ENCODE peak calls at places on chromosomes 5 and 9, in five cellular contexts. U, L, T, M and N are unnamed samples.

GRCh38 chr5:178651046-178651810 is 24.4 kb upstream of the CLK4 start:
- DNase-seq in U (no peak), T (no peak), M (no peak), L (no peak), N (no peak)

GRCh38 chr5:179262126-179262920 is 82.9 kb downstream of the ADAMTS2 start:
- DNase-seq in M (peak; percentile 73), U (no peak), L (peak; percentile 22), T (peak; percentile 36), N (no peak)

GRCh38 chr9:19074836-19075235 is 25.6 kb downstream of the RRAGA start:
- DNase-seq in U (no peak), L (no peak), M (no peak), T (no peak), N (no peak)

GRCh38 chr9:119349548-119349947 is 19.7 kb downstream of the BRINP1 start:
- DNase-seq in M (no peak), T (no peak), L (peak; percentile 52), U (peak; percentile 75), N (no peak)

GRCh38 chr9:33167949-33168535 is 906 bp upstream of the B4GALT1 start:
- DNase-seq in M (no peak), L (no peak), U (no peak), T (peak; percentile 65), N (peak; percentile 40)

GRCh38 chr5:140239939-140240700 is 62.8 kb downstream of the PFDN1 start:
- DNase-seq in L (peak; percentile 87), T (peak; percentile 79), U (peak; percentile 82), M (peak; percentile 80), N (peak; percentile 48)

GRCh38 chr5:756865-757345 is 27.6 kb downstream of the ZDHHC11B start:
- DNase-seq in T (peak; percentile 68), M (no peak), L (no peak), U (no peak), N (no peak)

GRCh38 chr9:95032580-95033298 is 284.8 kb downstream of the FANCC start:
- DNase-seq in M (no peak), T (no peak), U (no peak), L (no peak), N (no peak)

GRCh38 chr5:172185096-172185461 is 2.9 kb downstream of the STK10 start:
- DNase-seq in T (peak; percentile 38), L (no peak), U (no peak), M (no peak), N (no peak)

GRCh38 chr5:67095346-67095871 is 101.2 kb downstream of the CD180 start:
- DNase-seq in U (peak; percentile 19), T (peak; percentile 75), L (no peak), M (no peak), N (no peak)

GRCh38 chr5:5678909-5679308 is 256.4 kb downstream of the ICE1 start:
- DNase-seq in U (no peak), M (no peak), L (no peak), T (no peak), N (no peak)

GRCh38 chr5:142740474-142740873 is 29.7 kb upstream of the ARHGAP26 start:
- DNase-seq in U (no peak), T (no peak), M (no peak), L (no peak), N (no peak)

GRCh38 chr9:84136119-84136868 is 155.7 kb downstream of the RMI1 start:
- DNase-seq in T (peak; percentile 55), L (no peak), M (no peak), U (no peak), N (no peak)

GRCh38 chr9:92501671-92502393 is 19.5 kb upstream of the ASPN start:
- DNase-seq in U (peak; percentile 52), M (no peak), L (no peak), T (peak; percentile 63), N (no peak)

GRCh38 chr9:76756273-76756650 is 8.0 kb upstream of the PCA3 start:
- DNase-seq in L (peak; percentile 59), T (peak; percentile 73), M (no peak), U (peak; percentile 73), N (no peak)

GRCh38 chr5:3489221-3489620 is 106.4 kb upstream of the IRX1 start:
- DNase-seq in T (no peak), L (no peak), M (no peak), U (peak; percentile 23), N (no peak)

GRCh38 chr9:73038613-73039012 is 85.8 kb upstream of the ALDH1A1 start:
- DNase-seq in L (peak; percentile 35), T (peak; percentile 54), U (no peak), M (no peak), N (no peak)

GRCh38 chr9:137878146-137878941 is 762 bp downstream of the CACNA1B start:
- DNase-seq in L (peak; percentile 87), M (no peak), T (no peak), U (peak; percentile 96), N (peak; percentile 14)

DNA sequence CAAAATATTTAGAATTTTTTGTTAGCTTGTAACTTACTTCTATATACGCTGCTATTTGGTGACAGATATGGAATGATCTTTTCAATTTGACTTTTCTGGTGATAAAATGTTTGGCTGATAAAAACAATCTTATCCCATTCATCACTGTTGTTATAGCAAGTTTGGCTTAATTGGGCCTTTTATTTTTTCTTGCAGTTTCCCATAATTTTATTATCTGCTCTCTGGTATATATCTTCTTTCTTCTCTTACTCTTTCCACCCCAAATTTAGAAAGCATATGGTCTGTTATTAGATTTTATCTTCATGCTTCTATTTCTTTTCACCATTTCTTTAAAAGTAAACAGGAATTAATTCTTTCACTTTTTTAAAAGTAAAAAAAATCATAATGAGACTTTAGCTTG is 474.4 kb downstream of the TLE1 start:
- DNase-seq in T (no peak), L (no peak), M (no peak), U (no peak), N (no peak)
- H3K27me3 ChIP-seq in T (no peaks in the 10 kb centered on the region), L (no peaks in the 10 kb centered on the region), M (no peaks in the 10 kb centered on the region), U (no peaks in the 10 kb centered on the region), N (no peaks in the 10 kb centered on the region)

GRCh38 chr9:136093331-136093986 is 1.6 kb downstream of the NACC2 start:
- DNase-seq in M (no peak), U (no peak), T (no peak), L (no peak), N (no peak)
- H3K27me3 ChIP-seq in M (peaks cover 24% of the 10 kb centered on the region), U (peaks cover 41% of the 10 kb centered on the region), T (no peaks in the 10 kb centered on the region), L (peaks cover 3% of the 10 kb centered on the region), N (no peaks in the 10 kb centered on the region)

GRCh38 chr5:181171782-181172181 is 24.4 kb downstream of the OR2V2 start:
- DNase-seq in T (no peak), L (no peak), U (no peak), M (no peak), N (no peak)
- H3K27me3 ChIP-seq in T (peaks cover 52% of the 10 kb centered on the region), L (peaks cover 10% of the 10 kb centered on the region), U (peaks cover 99% of the 10 kb centered on the region), M (peaks cover 87% of the 10 kb centered on the region), N (peaks cover 26% of the 10 kb centered on the region)

DNA sequence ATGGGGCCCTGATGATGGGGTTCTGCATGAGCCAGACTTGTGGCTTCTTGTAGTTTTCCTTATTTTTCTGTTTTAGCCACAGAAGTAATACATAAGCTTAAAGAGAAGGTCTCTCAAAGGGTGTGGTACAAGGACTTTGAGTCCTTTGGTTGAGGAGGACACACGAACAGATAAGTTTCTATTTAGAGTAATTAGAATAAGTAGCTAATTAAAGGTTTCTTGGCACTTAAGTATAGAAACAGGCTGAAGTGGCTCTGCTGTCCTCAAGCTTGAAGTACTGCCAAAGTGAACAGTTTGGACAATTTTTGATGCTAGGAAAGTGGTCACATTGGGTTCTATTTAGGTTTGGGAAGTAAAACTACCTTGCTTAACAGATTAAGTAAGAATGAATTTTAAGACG is 278.2 kb upstream of the MPDZ start:
- DNase-seq in L (no peak), T (no peak), U (no peak), M (no peak), N (no peak)
- H3K27me3 ChIP-seq in L (no peaks in the 10 kb centered on the region), T (no peaks in the 10 kb centered on the region), U (no peaks in the 10 kb centered on the region), M (no peaks in the 10 kb centered on the region), N (no peaks in the 10 kb centered on the region)

DNA sequence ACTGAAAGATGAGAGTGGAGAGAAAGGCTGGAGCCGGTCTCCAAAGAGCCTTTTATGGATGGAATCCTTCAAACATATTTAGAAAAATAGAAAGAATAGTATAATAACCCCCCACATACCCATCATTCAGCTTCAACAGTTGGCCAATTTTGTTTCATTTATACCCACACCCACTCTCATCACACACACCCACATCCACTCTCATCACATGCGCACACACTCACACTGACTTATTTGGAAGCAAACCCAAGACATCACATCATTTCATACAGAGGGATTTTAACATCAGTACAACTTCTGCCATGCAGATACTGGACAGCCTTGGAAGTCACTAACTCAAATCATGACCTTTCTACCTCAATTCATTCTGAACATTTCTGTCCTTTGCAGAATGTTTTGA is 72.8 kb upstream of the CPLX2 start:
- DNase-seq in M (no peak), L (no peak), U (no peak), T (no peak), N (no peak)
- H3K27me3 ChIP-seq in M (peaks cover 72% of the 10 kb centered on the region), L (peaks cover 7% of the 10 kb centered on the region), U (peaks cover 52% of the 10 kb centered on the region), T (peaks cover 11% of the 10 kb centered on the region), N (peaks cover 11% of the 10 kb centered on the region)

GRCh38 chr5:80033513-80033912 is 1.6 kb upstream of the THBS4 start:
- DNase-seq in U (no peak), L (no peak), T (no peak), M (no peak), N (no peak)
- H3K27me3 ChIP-seq in U (peaks cover 50% of the 10 kb centered on the region), L (peaks cover 16% of the 10 kb centered on the region), T (peaks cover 8% of the 10 kb centered on the region), M (peaks cover 54% of the 10 kb centered on the region), N (peaks cover 12% of the 10 kb centered on the region)

DNA sequence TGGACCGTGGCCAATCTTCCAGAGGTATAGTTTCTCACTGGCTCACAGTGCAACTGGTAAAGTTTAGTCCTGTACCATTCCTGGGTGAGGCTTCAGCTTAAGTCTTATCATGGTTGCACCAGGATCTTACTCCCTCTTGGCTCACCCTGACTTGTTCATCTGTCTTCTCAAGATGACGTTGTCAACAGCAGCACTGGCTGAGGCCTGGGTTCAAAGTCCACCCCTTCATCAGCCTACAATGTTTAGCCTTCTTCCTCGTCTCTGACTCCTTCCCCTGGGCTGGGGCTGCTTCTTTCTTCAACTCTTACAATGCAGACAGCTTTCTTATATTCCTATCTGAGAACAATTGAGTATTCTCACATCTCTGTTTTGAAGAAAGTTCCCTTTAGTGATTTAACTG is 311.1 kb upstream of the CLINT1 start:
- DNase-seq in U (no peak), M (no peak), L (no peak), T (peak; percentile 74), N (no peak)
- H3K27me3 ChIP-seq in U (no peaks in the 10 kb centered on the region), M (no peaks in the 10 kb centered on the region), L (no peaks in the 10 kb centered on the region), T (no peaks in the 10 kb centered on the region), N (no peaks in the 10 kb centered on the region)

DNA sequence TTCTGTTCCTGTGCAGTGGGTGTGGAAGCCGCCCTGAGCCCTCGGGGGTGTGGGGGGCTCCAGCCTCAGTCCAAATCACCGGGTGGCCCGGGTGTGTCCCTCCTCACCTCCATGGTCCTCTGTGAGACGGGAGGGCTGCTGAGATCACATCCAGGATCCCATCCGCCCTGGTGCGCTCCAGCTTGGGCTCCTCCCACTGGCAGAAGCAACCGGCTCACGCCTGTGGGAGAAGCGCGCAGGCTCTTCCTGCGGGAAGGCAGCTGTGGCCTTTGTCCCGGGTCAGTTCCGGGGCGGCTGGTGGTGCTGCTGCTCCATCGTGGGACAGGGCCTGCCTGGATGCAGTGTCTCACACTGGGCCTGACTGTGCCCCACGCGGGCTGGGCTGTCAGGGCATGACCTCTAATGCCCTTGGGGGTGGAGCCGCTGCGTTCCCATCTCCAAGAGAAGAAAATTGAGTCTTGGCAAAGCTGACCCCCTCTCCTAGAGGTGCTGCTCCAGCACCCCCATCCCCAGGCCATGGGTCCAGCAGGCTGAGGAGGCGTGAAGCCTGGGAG is 18.5 kb downstream of the OLFM1 start:
- DNase-seq in M (no peak), U (peak; percentile 42), L (peak; percentile 48), T (no peak), N (no peak)
- H3K27me3 ChIP-seq in M (peaks cover 15% of the 10 kb centered on the region), U (no peaks in the 10 kb centered on the region), L (no peaks in the 10 kb centered on the region), T (no peaks in the 10 kb centered on the region), N (no peaks in the 10 kb centered on the region)

GRCh38 chr5:136699661-136700060 is 334.3 kb upstream of the TRPC7 start:
- DNase-seq in L (no peak), U (no peak), M (no peak), T (no peak), N (no peak)
- H3K27me3 ChIP-seq in L (no peaks in the 10 kb centered on the region), U (no peaks in the 10 kb centered on the region), M (no peaks in the 10 kb centered on the region), T (no peaks in the 10 kb centered on the region), N (no peaks in the 10 kb centered on the region)

GRCh38 chr5:33984178-33984577 is 315 bp downstream of the SLC45A2 start:
- DNase-seq in M (no peak), T (no peak), L (no peak), U (no peak), N (no peak)
- H3K27me3 ChIP-seq in M (no peaks in the 10 kb centered on the region), T (no peaks in the 10 kb centered on the region), L (no peaks in the 10 kb centered on the region), U (no peaks in the 10 kb centered on the region), N (no peaks in the 10 kb centered on the region)